ENCODE peak calls at places on chromosome 17, in five cellular contexts. Y, M, J, L and Z are unnamed samples.

GRCh38 chr17:40530988-40531971 is 29.9 kb upstream of the TNS4 start:
- DNase-seq in Y (no peak), M (no peak), J (no peak), L (no peak), Z (peak; percentile 83)

GRCh38 chr17:19014628-19015215 is 10.2 kb upstream of the FAM83G start:
- DNase-seq in Y (no peak), M (no peak), J (no peak), L (no peak), Z (no peak)

GRCh38 chr17:68489919-68490318 is 22.3 kb upstream of the PRKAR1A start:
- DNase-seq in Y (no peak), M (no peak), J (no peak), L (no peak), Z (no peak)

GRCh38 chr17:78573955-78574354 is 3.2 kb downstream of the DNAH17 start:
- DNase-seq in Y (no peak), M (no peak), J (no peak), L (no peak), Z (no peak)

GRCh38 chr17:48047113-48047740 is 932 bp upstream of the NFE2L1 start:
- DNase-seq in Y (no peak), M (no peak), J (no peak), L (no peak), Z (no peak)

GRCh38 chr17:76080207-76080933 is 1.4 kb downstream of the ZACN start:
- DNase-seq in Y (peak; percentile 51), M (no peak), J (no peak), L (peak; percentile 62), Z (no peak)

GRCh38 chr17:4939554-4939803 is 367 bp downstream of the SLC25A11 start:
- DNase-seq in Y (no peak), M (no peak), J (no peak), L (no peak), Z (peak; percentile 58)

GRCh38 chr17:74163271-74163821 is 40.1 kb upstream of the RPL38 start:
- DNase-seq in Y (peak; percentile 77), M (no peak), J (no peak), L (peak; percentile 56), Z (no peak)

GRCh38 chr17:57508706-57509105 is 236.4 kb downstream of the CCDC182 start:
- DNase-seq in Y (no peak), M (no peak), J (no peak), L (no peak), Z (no peak)

GRCh38 chr17:45740553-45741330 is 43.4 kb upstream of the CRHR1 start:
- DNase-seq in Y (peak; percentile 96), M (peak; percentile 38), J (peak; percentile 13), L (peak; percentile 99), Z (no peak)

GRCh38 chr17:42276609-42277341 is 584 bp upstream of the STAT5B start:
- DNase-seq in Y (peak; percentile 72), M (peak; percentile 92), J (peak; percentile 88), L (peak; percentile 69), Z (no peak)

GRCh38 chr17:62713096-62713870 is 85.8 kb downstream of the MRC2 start:
- DNase-seq in Y (no peak), M (no peak), J (no peak), L (peak; percentile 70), Z (no peak)

GRCh38 chr17:67324330-67324729 is 42.0 kb downstream of the PSMD12 start:
- DNase-seq in Y (peak; percentile 46), M (no peak), J (no peak), L (peak; percentile 14), Z (no peak)

GRCh38 chr17:37698132-37698615 is 46.7 kb downstream of the HNF1B start:
- DNase-seq in Y (no peak), M (peak; percentile 42), J (peak; percentile 79), L (no peak), Z (no peak)

GRCh38 chr17:37700881-37701280 is 44.0 kb downstream of the HNF1B start:
- DNase-seq in Y (no peak), M (peak; percentile 20), J (peak; percentile 36), L (no peak), Z (no peak)

GRCh38 chr17:37698856-37699255 is 46.0 kb downstream of the HNF1B start:
- DNase-seq in Y (no peak), M (no peak), J (no peak), L (no peak), Z (no peak)

GRCh38 chr17:37701424-37702020 is 43.3 kb downstream of the HNF1B start:
- DNase-seq in Y (peak; percentile 47), M (no peak), J (no peak), L (peak; percentile 56), Z (no peak)

GRCh38 chr17:37699285-37699973 is 45.4 kb downstream of the HNF1B start:
- DNase-seq in Y (no peak), M (no peak), J (no peak), L (no peak), Z (no peak)
- H2BK120ac ChIP-seq in Y (no peak overlapping the region), M (no peak overlapping the region), J (no peak overlapping the region), L (no peak overlapping the region), Z (no peak overlapping the region)

GRCh38 chr17:82084373-82085030 is 13.5 kb downstream of the FASN start:
- DNase-seq in Y (no peak), M (no peak), J (no peak), L (no peak), Z (no peak)
- H3K79me1 ChIP-seq in Y (peaks cover 9% of the 10 kb centered on the region), M (peaks cover 52% of the 10 kb centered on the region), J (no peaks in the 10 kb centered on the region), L (no peaks in the 10 kb centered on the region), Z (no peaks in the 10 kb centered on the region)

GRCh38 chr17:1180434-1180742 is 607 bp upstream of the ABR start:
- DNase-seq in Y (no peak), M (no peak), J (no peak), L (no peak), Z (no peak)

GRCh38 chr17:1179112-1179634 is 608 bp downstream of the ABR start:
- DNase-seq in Y (no peak), M (no peak), J (no peak), L (no peak), Z (no peak)

GRCh38 chr17:1181769-1182137 is 2.0 kb upstream of the ABR start:
- DNase-seq in Y (no peak), M (peak; percentile 87), J (peak; percentile 86), L (no peak), Z (no peak)

GRCh38 chr17:1180958-1181768 is 1.4 kb upstream of the ABR start:
- DNase-seq in Y (peak; percentile 80), M (no peak), J (no peak), L (peak; percentile 91), Z (no peak)

GRCh38 chr17:1179635-1180433 is at the start of gene ABR:
- DNase-seq in Y (no peak), M (peak; percentile 46), J (peak; percentile 26), L (peak; percentile 77), Z (peak; percentile 31)
- H2BK120ac ChIP-seq in Y (no peak within 1 kb of the TSS), M (peak within 1 kb of the TSS; percentile 54), J (peak within 1 kb of the TSS; percentile 17), L (no peak within 1 kb of the TSS), Z (no peak within 1 kb of the TSS)

DNA sequence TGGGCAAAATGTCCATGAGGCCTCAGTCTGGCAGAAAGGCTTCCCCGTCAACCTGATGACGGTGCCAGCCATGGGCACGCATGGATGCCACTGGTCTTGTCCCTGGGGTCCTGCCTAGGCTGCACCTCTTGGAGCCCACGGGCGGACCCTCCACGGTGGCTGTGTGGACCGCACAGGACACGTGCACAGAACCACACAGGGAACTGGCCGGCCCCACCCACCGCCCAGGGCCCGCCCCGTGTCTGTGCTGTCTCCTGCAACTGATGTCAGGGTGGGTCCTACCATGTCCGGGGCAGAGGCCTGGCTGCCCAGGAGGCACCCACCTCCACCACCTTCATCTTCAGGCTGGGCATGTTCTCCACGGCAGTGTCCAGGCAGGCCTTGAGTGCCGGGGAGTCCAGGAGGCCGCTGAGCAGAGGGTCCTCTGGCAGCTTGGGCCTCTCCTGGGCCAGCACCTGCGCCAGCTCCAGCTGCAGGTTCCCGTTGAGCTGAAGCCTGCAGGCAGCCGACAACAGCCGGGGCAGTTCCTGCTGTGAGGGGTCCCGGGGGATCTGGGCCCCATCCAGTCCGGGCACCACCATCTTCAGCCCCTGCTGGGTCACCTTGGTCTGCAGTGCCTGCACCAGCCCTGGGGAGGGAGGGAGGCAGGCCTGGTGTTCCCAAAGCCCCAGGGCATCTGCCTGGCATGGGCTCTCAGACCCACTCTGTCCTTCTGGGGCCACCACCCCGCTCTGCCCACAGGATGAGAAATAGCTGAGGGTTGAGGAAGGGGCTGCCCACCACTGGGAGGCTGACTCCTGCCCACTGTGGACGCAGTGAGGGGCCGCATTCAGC is 11.9 kb downstream of the FASN start:
- DNase-seq in Y (no peak), M (no peak), J (no peak), L (no peak), Z (no peak)
- H3K79me1 ChIP-seq in Y (peaks cover 14% of the 10 kb centered on the region), M (peaks cover 51% of the 10 kb centered on the region), J (no peaks in the 10 kb centered on the region), L (no peaks in the 10 kb centered on the region), Z (no peaks in the 10 kb centered on the region)

DNA sequence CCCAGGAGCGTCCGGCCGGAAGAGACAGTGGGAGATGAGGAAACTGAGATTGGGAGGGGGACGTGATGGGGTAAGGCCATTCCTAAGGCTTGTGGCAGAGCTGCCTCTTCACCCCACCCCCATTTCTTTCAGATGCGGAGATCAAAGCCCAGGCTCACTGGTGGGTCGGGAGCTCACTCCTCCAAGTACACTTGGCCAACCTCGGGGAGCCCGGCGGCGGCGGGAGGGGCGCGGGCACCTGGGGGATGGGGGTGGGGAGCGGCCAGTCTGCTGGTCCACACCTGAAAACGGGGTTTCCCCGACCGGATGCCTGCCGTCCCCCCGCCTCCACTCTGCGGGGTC is 17.7 kb upstream of the CBX8 start:
- DNase-seq in Y (no peak), M (no peak), J (no peak), L (peak; percentile 76), Z (no peak)
- H2BK120ac ChIP-seq in Y (no peak overlapping the region), M (no peak overlapping the region), J (no peak overlapping the region), L (no peak overlapping the region), Z (no peak overlapping the region)

GRCh38 chr17:77377836-77378235 is 237.1 kb downstream of the SEC14L1 start:
- DNase-seq in Y (no peak), M (no peak), J (no peak), L (no peak), Z (no peak)
- H3K79me1 ChIP-seq in Y (peaks cover 54% of the 10 kb centered on the region), M (peaks cover 9% of the 10 kb centered on the region), J (no peaks in the 10 kb centered on the region), L (peaks cover 13% of the 10 kb centered on the region), Z (peaks cover 26% of the 10 kb centered on the region)

GRCh38 chr17:29012535-29012934 is 6.7 kb upstream of the SEZ6 start:
- DNase-seq in Y (peak; percentile 44), M (peak; percentile 6), J (no peak), L (no peak), Z (no peak)

GRCh38 chr17:29016635-29017034 is 10.8 kb upstream of the SEZ6 start:
- DNase-seq in Y (peak; percentile 57), M (no peak), J (no peak), L (no peak), Z (no peak)

GRCh38 chr17:29010586-29010985 is 4.8 kb upstream of the SEZ6 start:
- DNase-seq in Y (no peak), M (no peak), J (no peak), L (no peak), Z (no peak)

GRCh38 chr17:29018788-29019474 is 13.1 kb upstream of the SEZ6 start:
- DNase-seq in Y (peak; percentile 73), M (no peak), J (no peak), L (no peak), Z (no peak)

GRCh38 chr17:29014716-29015115 is 8.9 kb upstream of the SEZ6 start:
- DNase-seq in Y (no peak), M (no peak), J (no peak), L (no peak), Z (no peak)
- H2BK120ac ChIP-seq in Y (no peak overlapping the region), M (no peak overlapping the region), J (no peak overlapping the region), L (no peak overlapping the region), Z (no peak overlapping the region)